ENCODE peak calls at places on chromosomes 5 and 9, in seven cellular contexts. One of them, this sample, is unnamed.
A peak's percentile ranks its signal among the peaks of the same experiment; 100 is the strongest.

GRCh38 chr5:142671801-142672200 is 14.1 kb downstream of the FGF1 start:
- DNase-seq in endothelial cell: no peak
- DNase-seq in germinal center: no peak
- DNase-seq in activated naive CD4-positive, alpha-beta T cell treated with Interleukin-2 at 50 U/mL for 16 hours: no peak
- DNase-seq in A549: no peak
- DNase-seq in hippocampal formation: no peak
- DNase-seq in PC-3: peak; percentile 60
- DNase-seq in this sample: no peak

GRCh38 chr5:115098041-115098702 is 71.5 kb downstream of the TRIM36 start:
- DNase-seq in endothelial cell: peak; percentile 30
- DNase-seq in A549: peak; percentile 52
- DNase-seq in hippocampal formation: peak; percentile 10
- DNase-seq in germinal center: peak; percentile 56
- DNase-seq in activated naive CD4-positive, alpha-beta T cell treated with Interleukin-2 at 50 U/mL for 16 hours: peak; percentile 14
- DNase-seq in PC-3: peak; percentile 68
- DNase-seq in this sample: peak; percentile 34

GRCh38 chr5:89073045-89073444 is 190.1 kb upstream of the MEF2C start:
- DNase-seq in hippocampal formation: no peak
- DNase-seq in endothelial cell: no peak
- DNase-seq in activated naive CD4-positive, alpha-beta T cell treated with Interleukin-2 at 50 U/mL for 16 hours: no peak
- DNase-seq in germinal center: no peak
- DNase-seq in A549: no peak
- DNase-seq in PC-3: no peak
- DNase-seq in this sample: no peak

GRCh38 chr5:163434410-163434866 is 3.0 kb upstream of the CCNG1 start:
- DNase-seq in PC-3: peak; percentile 59
- DNase-seq in germinal center: no peak
- DNase-seq in hippocampal formation: no peak
- DNase-seq in activated naive CD4-positive, alpha-beta T cell treated with Interleukin-2 at 50 U/mL for 16 hours: no peak
- DNase-seq in endothelial cell: no peak
- DNase-seq in A549: peak; percentile 23
- DNase-seq in this sample: no peak

GRCh38 chr5:34863947-34864346 is 25.0 kb downstream of the TTC23L start:
- DNase-seq in endothelial cell: no peak
- DNase-seq in activated naive CD4-positive, alpha-beta T cell treated with Interleukin-2 at 50 U/mL for 16 hours: no peak
- DNase-seq in PC-3: no peak
- DNase-seq in A549: no peak
- DNase-seq in hippocampal formation: no peak
- DNase-seq in germinal center: no peak
- DNase-seq in this sample: no peak

GRCh38 chr5:234450-234849 is 16.3 kb downstream of the SDHA start:
- DNase-seq in PC-3: peak; percentile 18
- DNase-seq in hippocampal formation: no peak
- DNase-seq in endothelial cell: no peak
- DNase-seq in germinal center: no peak
- DNase-seq in A549: no peak
- DNase-seq in activated naive CD4-positive, alpha-beta T cell treated with Interleukin-2 at 50 U/mL for 16 hours: no peak
- DNase-seq in this sample: no peak

GRCh38 chr9:129933215-129933614 is 98.0 kb downstream of the USP20 start:
- DNase-seq in endothelial cell: no peak
- DNase-seq in hippocampal formation: no peak
- DNase-seq in activated naive CD4-positive, alpha-beta T cell treated with Interleukin-2 at 50 U/mL for 16 hours: no peak
- DNase-seq in germinal center: no peak
- DNase-seq in A549: no peak
- DNase-seq in PC-3: no peak
- DNase-seq in this sample: no peak

GRCh38 chr5:124524552-124525232 is 221.7 kb downstream of the ZNF608 start:
- DNase-seq in germinal center: peak; percentile 53
- DNase-seq in A549: peak; percentile 7
- DNase-seq in endothelial cell: no peak
- DNase-seq in hippocampal formation: no peak
- DNase-seq in PC-3: no peak
- DNase-seq in activated naive CD4-positive, alpha-beta T cell treated with Interleukin-2 at 50 U/mL for 16 hours: no peak
- DNase-seq in this sample: peak; percentile 35

GRCh38 chr5:98911221-98912040 is 17.4 kb downstream of the CHD1 start:
- DNase-seq in germinal center: no peak
- DNase-seq in activated naive CD4-positive, alpha-beta T cell treated with Interleukin-2 at 50 U/mL for 16 hours: no peak
- DNase-seq in PC-3: no peak
- DNase-seq in endothelial cell: no peak
- DNase-seq in A549: no peak
- DNase-seq in hippocampal formation: no peak
- DNase-seq in this sample: no peak

GRCh38 chr5:165130656-165131055 is 1625.2 kb downstream of the MAT2B start:
- DNase-seq in activated naive CD4-positive, alpha-beta T cell treated with Interleukin-2 at 50 U/mL for 16 hours: no peak
- DNase-seq in endothelial cell: no peak
- DNase-seq in PC-3: no peak
- DNase-seq in A549: no peak
- DNase-seq in germinal center: no peak
- DNase-seq in hippocampal formation: no peak
- DNase-seq in this sample: no peak

GRCh38 chr5:89851911-89852310 is 557.6 kb downstream of the CETN3 start:
- DNase-seq in hippocampal formation: no peak
- DNase-seq in germinal center: no peak
- DNase-seq in PC-3: no peak
- DNase-seq in A549: no peak
- DNase-seq in endothelial cell: no peak
- DNase-seq in activated naive CD4-positive, alpha-beta T cell treated with Interleukin-2 at 50 U/mL for 16 hours: no peak
- DNase-seq in this sample: no peak

GRCh38 chr5:135137146-135137915 is 103.3 kb upstream of the PITX1 start:
- DNase-seq in activated naive CD4-positive, alpha-beta T cell treated with Interleukin-2 at 50 U/mL for 16 hours: no peak
- DNase-seq in germinal center: no peak
- DNase-seq in PC-3: no peak
- DNase-seq in endothelial cell: no peak
- DNase-seq in hippocampal formation: no peak
- DNase-seq in A549: no peak
- DNase-seq in this sample: no peak

GRCh38 chr5:11878846-11879245 is 25.4 kb downstream of the CTNND2 start:
- DNase-seq in germinal center: no peak
- DNase-seq in activated naive CD4-positive, alpha-beta T cell treated with Interleukin-2 at 50 U/mL for 16 hours: no peak
- DNase-seq in hippocampal formation: no peak
- DNase-seq in endothelial cell: no peak
- DNase-seq in PC-3: no peak
- DNase-seq in A549: no peak
- DNase-seq in this sample: no peak

GRCh38 chr5:138948391-138949222 is 73.5 kb upstream of the LRRTM2 start:
- DNase-seq in A549: no peak
- DNase-seq in endothelial cell: no peak
- DNase-seq in hippocampal formation: no peak
- DNase-seq in PC-3: no peak
- DNase-seq in activated naive CD4-positive, alpha-beta T cell treated with Interleukin-2 at 50 U/mL for 16 hours: no peak
- DNase-seq in germinal center: no peak
- DNase-seq in this sample: no peak

GRCh38 chr9:35650341-35651158 is at the start of gene SIT1:
- DNase-seq in hippocampal formation: no peak
- DNase-seq in germinal center: peak; percentile 50
- DNase-seq in PC-3: no peak
- DNase-seq in endothelial cell: no peak
- DNase-seq in A549: no peak
- DNase-seq in activated naive CD4-positive, alpha-beta T cell treated with Interleukin-2 at 50 U/mL for 16 hours: no peak
- DNase-seq in this sample: no peak

GRCh38 chr9:79312686-79313421 is 258.9 kb upstream of the TLE4 start:
- DNase-seq in germinal center: no peak
- DNase-seq in hippocampal formation: no peak
- DNase-seq in PC-3: no peak
- DNase-seq in endothelial cell: no peak
- DNase-seq in A549: no peak
- DNase-seq in activated naive CD4-positive, alpha-beta T cell treated with Interleukin-2 at 50 U/mL for 16 hours: no peak
- DNase-seq in this sample: no peak

GRCh38 chr9:120997502-120997901 is 52.6 kb downstream of the C5 start:
- DNase-seq in endothelial cell: no peak
- DNase-seq in activated naive CD4-positive, alpha-beta T cell treated with Interleukin-2 at 50 U/mL for 16 hours: no peak
- DNase-seq in hippocampal formation: no peak
- DNase-seq in PC-3: no peak
- DNase-seq in germinal center: no peak
- DNase-seq in A549: no peak
- DNase-seq in this sample: no peak

GRCh38 chr5:145360936-145361335 is 474.2 kb downstream of the PRELID2 start:
- DNase-seq in A549: no peak
- DNase-seq in hippocampal formation: no peak
- DNase-seq in germinal center: no peak
- DNase-seq in PC-3: no peak
- DNase-seq in endothelial cell: no peak
- DNase-seq in activated naive CD4-positive, alpha-beta T cell treated with Interleukin-2 at 50 U/mL for 16 hours: no peak
- DNase-seq in this sample: no peak

GRCh38 chr5:149337746-149338145 is 7.6 kb upstream of the GRPEL2 start:
- DNase-seq in germinal center: no peak
- DNase-seq in hippocampal formation: no peak
- DNase-seq in A549: no peak
- DNase-seq in PC-3: no peak
- DNase-seq in activated naive CD4-positive, alpha-beta T cell treated with Interleukin-2 at 50 U/mL for 16 hours: no peak
- DNase-seq in endothelial cell: no peak
- DNase-seq in this sample: no peak

GRCh38 chr5:96997265-96997859 is 61.5 kb downstream of the LNPEP start:
- DNase-seq in germinal center: peak; percentile 19
- DNase-seq in PC-3: peak; percentile 63
- DNase-seq in A549: peak; percentile 64
- DNase-seq in endothelial cell: peak; percentile 7
- DNase-seq in activated naive CD4-positive, alpha-beta T cell treated with Interleukin-2 at 50 U/mL for 16 hours: no peak
- DNase-seq in hippocampal formation: no peak
- DNase-seq in this sample: no peak

GRCh38 chr5:989961-990530 is 18.6 kb upstream of the NKD2 start:
- DNase-seq in hippocampal formation: peak; percentile 47
- DNase-seq in A549: no peak
- DNase-seq in endothelial cell: peak; percentile 73
- DNase-seq in activated naive CD4-positive, alpha-beta T cell treated with Interleukin-2 at 50 U/mL for 16 hours: no peak
- DNase-seq in germinal center: no peak
- DNase-seq in PC-3: peak; percentile 15
- DNase-seq in this sample: no peak

GRCh38 chr5:157471709-157472108 is 11.7 kb downstream of the NIPAL4 start:
- DNase-seq in endothelial cell: peak; percentile 24
- DNase-seq in hippocampal formation: no peak
- DNase-seq in A549: peak; percentile 51
- DNase-seq in activated naive CD4-positive, alpha-beta T cell treated with Interleukin-2 at 50 U/mL for 16 hours: peak; percentile 18
- DNase-seq in PC-3: peak; percentile 72
- DNase-seq in germinal center: peak; percentile 52
- DNase-seq in this sample: no peak

GRCh38 chr5:95835682-95836405 is 13.3 kb upstream of the GLRX start:
- DNase-seq in germinal center: no peak
- DNase-seq in A549: no peak
- DNase-seq in endothelial cell: no peak
- DNase-seq in PC-3: no peak
- DNase-seq in hippocampal formation: no peak
- DNase-seq in activated naive CD4-positive, alpha-beta T cell treated with Interleukin-2 at 50 U/mL for 16 hours: no peak
- DNase-seq in this sample: no peak